ENCODE peak calls at places on chromosome 11, in eight cellular contexts. K is adipocyte, C is adrenal gland, M is endothelial cell of umbilical vein, H is left lung, S is mucosa of descending colon, Y is heart right ventricle, N is body of pancreas. A is an unnamed sample. For H3K4me1, the result is how much of the 10 kb centered on the place peaks cover.

GRCh38 chr11:69008774-69009440 is 4.1 kb downstream of the MRGPRF start:
- DNase-seq in K (peak), C (peak), M (peak), H (peak), S (peak), Y (peak), N (no peak), A (no peak)

GRCh38 chr11:115656041-115656440 is 151.8 kb upstream of the CADM1 start:
- DNase-seq in K (no peak), C (no peak), M (no peak), H (no peak), S (no peak), Y (no peak), N (no peak), A (no peak)

GRCh38 chr11:67006029-67006884 is 16.7 kb upstream of the SYT12 start:
- DNase-seq in K (no peak), C (no peak), M (no peak), H (no peak), S (no peak), Y (peak), N (no peak), A (peak)

GRCh38 chr11:57458410-57459111 is 1.8 kb upstream of the RTN4RL2 start:
- DNase-seq in K (peak), C (no peak), M (no peak), H (peak), S (peak), Y (peak), N (peak), A (peak)

GRCh38 chr11:119011476-119011875 is 6.7 kb downstream of the RPS25 start:
- DNase-seq in K (no peak), C (no peak), M (no peak), H (no peak), S (no peak), Y (no peak), N (no peak), A (no peak)

GRCh38 chr11:783581-784015 is 6.3 kb downstream of the CEND1 start:
- DNase-seq in K (peak), C (peak), M (peak), H (peak), S (peak), Y (peak), N (peak), A (no peak)

GRCh38 chr11:16001899-16002426 is 354.4 kb downstream of the SOX6 start:
- DNase-seq in K (peak), C (no peak), M (peak), H (no peak), S (peak), Y (no peak), N (no peak), A (peak)

GRCh38 chr11:68825603-68826002 is 16.1 kb downstream of the CPT1A start:
- DNase-seq in K (no peak), C (no peak), M (peak), H (peak), S (peak), Y (no peak), N (peak), A (peak)

GRCh38 chr11:78586452-78587046 is 11.9 kb upstream of the NARS2 start:
- DNase-seq in K (no peak), C (no peak), M (peak), H (no peak), S (no peak), Y (no peak), N (no peak), A (peak)

GRCh38 chr11:122784325-122785155 is 53.8 kb upstream of the CRTAM start:
- DNase-seq in K (peak), C (peak), M (peak), H (no peak), S (no peak), Y (no peak), N (no peak), A (no peak)

GRCh38 chr11:57568330-57568766 is 876 bp upstream of the UBE2L6 start:
- DNase-seq in K (peak), C (peak), M (peak), H (no peak), S (no peak), Y (peak), N (no peak), A (peak)

GRCh38 chr11:93905384-93905783 is 55.0 kb upstream of the VSTM5 start:
- DNase-seq in K (no peak), C (no peak), M (no peak), H (no peak), S (no peak), Y (no peak), N (no peak), A (no peak)

GRCh38 chr11:129331217-129331616 is 44.4 kb upstream of the BARX2 start:
- DNase-seq in K (no peak), C (no peak), M (no peak), H (no peak), S (peak), Y (no peak), N (peak), A (no peak)

GRCh38 chr11:1486054-1486825 is at the start of gene MOB2:
- DNase-seq in K (no peak), C (no peak), M (peak), H (peak), S (peak), Y (peak), N (peak), A (no peak)

GRCh38 chr11:1469287-1469910 is 17.2 kb downstream of the MOB2 start:
- DNase-seq in K (no peak), C (no peak), M (no peak), H (peak), S (no peak), Y (no peak), N (no peak), A (no peak)

GRCh38 chr11:74693531-74693930 is 37.7 kb downstream of the CHRDL2 start:
- DNase-seq in K (no peak), C (no peak), M (no peak), H (no peak), S (no peak), Y (no peak), N (no peak), A (no peak)

GRCh38 chr11:3153291-3153861 is 11.7 kb downstream of the OSBPL5 start:
- DNase-seq in K (peak), C (peak), M (no peak), H (peak), S (peak), Y (peak), N (no peak), A (no peak)

GRCh38 chr11:116224154-116224888 is 548.5 kb downstream of the BUD13 start:
- DNase-seq in K (peak), C (peak), M (peak), H (no peak), S (no peak), Y (no peak), N (peak), A (peak)

GRCh38 chr11:90532125-90532524 is 309.3 kb upstream of the CHORDC1 start:
- DNase-seq in K (no peak), C (no peak), M (no peak), H (no peak), S (no peak), Y (no peak), N (no peak), A (no peak)

GRCh38 chr11:132874638-132875037 is 657.7 kb downstream of the OPCML start:
- DNase-seq in K (peak), C (no peak), M (no peak), H (no peak), S (no peak), Y (no peak), N (no peak), A (no peak)

GRCh38 chr11:77136074-77136473 is 8.0 kb downstream of the MYO7A start:
- DNase-seq in K (peak), C (no peak), M (no peak), H (no peak), S (no peak), Y (no peak), N (no peak), A (no peak)

GRCh38 chr11:27213232-27213660 is 149.8 kb downstream of the CCDC34 start:
- DNase-seq in K (peak), C (no peak), M (peak), H (no peak), S (no peak), Y (no peak), N (no peak), A (peak)

GRCh38 chr11:110438017-110438416 is 8.3 kb downstream of the FDX1 start:
- DNase-seq in K (peak), C (no peak), M (no peak), H (no peak), S (no peak), Y (no peak), N (no peak), A (no peak)

GRCh38 chr11:69121621-69122336 is 34.0 kb upstream of the SMIM38 start:
- DNase-seq in K (no peak), C (no peak), M (no peak), H (no peak), S (peak), Y (no peak), N (no peak), A (no peak)

GRCh38 chr11:100356035-100356434 is 331.1 kb upstream of the ARHGAP42 start:
- DNase-seq in K (no peak), C (no peak), M (no peak), H (no peak), S (no peak), Y (no peak), N (no peak), A (no peak)

GRCh38 chr11:72233056-72233772 is 8.6 kb downstream of the INPPL1 start:
- DNase-seq in K (no peak), C (no peak), M (no peak), H (no peak), S (no peak), Y (no peak), N (no peak), A (no peak)

GRCh38 chr11:90250970-90251369 is 28.1 kb upstream of the CHORDC1 start:
- DNase-seq in K (no peak), C (no peak), M (peak), H (no peak), S (no peak), Y (no peak), N (no peak), A (no peak)

GRCh38 chr11:7520011-7520942 is 6.5 kb downstream of the PPFIBP2 start:
- DNase-seq in K (no peak), C (no peak), M (no peak), H (no peak), S (no peak), Y (no peak), N (no peak), A (no peak)

GRCh38 chr11:1434941-1435340 is 45.2 kb downstream of the BRSK2 start:
- DNase-seq in K (no peak), C (no peak), M (no peak), H (no peak), S (no peak), Y (no peak), N (no peak), A (no peak)

DNA sequence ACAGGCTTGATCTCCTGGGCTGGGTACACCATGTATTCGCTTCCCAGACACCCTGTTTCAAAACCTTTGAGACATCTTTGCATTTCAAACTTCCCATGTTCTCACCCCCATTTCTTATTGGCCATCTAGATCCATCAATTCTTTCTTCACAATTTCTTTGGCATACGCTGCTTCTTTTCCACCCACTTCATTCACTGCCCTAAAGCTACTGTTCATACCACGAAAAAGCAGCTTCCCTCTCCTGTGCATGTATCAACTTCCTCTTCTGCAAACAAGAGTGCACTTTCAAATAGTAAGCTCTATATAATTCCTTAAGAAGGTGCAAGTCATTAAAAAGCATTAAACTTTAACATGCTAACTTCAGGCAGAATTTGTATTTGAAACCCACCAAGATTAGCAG is 21.4 kb downstream of the UVRAG start:
- DNase-seq in K (no peak), C (no peak), M (no peak), H (no peak), S (no peak), Y (no peak), N (no peak), A (no peak)
- H3K4me1 ChIP-seq in K (under half), C (under half), M (under half), H (under half), S (under half), Y (under half), N (under half), A (under half)

GRCh38 chr11:96015911-96016565 is 92.1 kb upstream of the MTMR2 start:
- DNase-seq in K (no peak), C (no peak), M (no peak), H (no peak), S (no peak), Y (no peak), N (no peak), A (no peak)
- H3K4me1 ChIP-seq in K (under half), C (under half), M (under half), H (under half), S (under half), Y (under half), N (under half), A (under half)

GRCh38 chr11:73323464-73323863 is 15.4 kb downstream of the ARHGEF17 start:
- DNase-seq in K (peak), C (peak), M (peak), H (no peak), S (peak), Y (peak), N (no peak), A (peak)

GRCh38 chr11:73322986-73323306 is 14.9 kb downstream of the ARHGEF17 start:
- DNase-seq in K (no peak), C (no peak), M (no peak), H (no peak), S (no peak), Y (no peak), N (no peak), A (no peak)

GRCh38 chr11:73324665-73325035 is 16.6 kb downstream of the ARHGEF17 start:
- DNase-seq in K (no peak), C (no peak), M (no peak), H (no peak), S (no peak), Y (no peak), N (no peak), A (no peak)

GRCh38 chr11:73325036-73325981 is 17.2 kb downstream of the ARHGEF17 start:
- DNase-seq in K (peak), C (no peak), M (no peak), H (no peak), S (no peak), Y (peak), N (no peak), A (no peak)

GRCh38 chr11:73324116-73324515 is 16.0 kb downstream of the ARHGEF17 start:
- DNase-seq in K (no peak), C (no peak), M (no peak), H (no peak), S (no peak), Y (no peak), N (no peak), A (no peak)
- H3K4me1 ChIP-seq in K (half or more), C (under half), M (under half), H (half or more), S (under half), Y (half or more), N (under half), A (under half)

GRCh38 chr11:130425156-130425555 is 3.3 kb downstream of the ADAMTS8 start:
- DNase-seq in K (no peak), C (no peak), M (no peak), H (no peak), S (no peak), Y (no peak), N (no peak), A (no peak)
- H3K4me1 ChIP-seq in K (under half), C (under half), M (under half), H (under half), S (under half), Y (under half), N (under half), A (under half)

DNA sequence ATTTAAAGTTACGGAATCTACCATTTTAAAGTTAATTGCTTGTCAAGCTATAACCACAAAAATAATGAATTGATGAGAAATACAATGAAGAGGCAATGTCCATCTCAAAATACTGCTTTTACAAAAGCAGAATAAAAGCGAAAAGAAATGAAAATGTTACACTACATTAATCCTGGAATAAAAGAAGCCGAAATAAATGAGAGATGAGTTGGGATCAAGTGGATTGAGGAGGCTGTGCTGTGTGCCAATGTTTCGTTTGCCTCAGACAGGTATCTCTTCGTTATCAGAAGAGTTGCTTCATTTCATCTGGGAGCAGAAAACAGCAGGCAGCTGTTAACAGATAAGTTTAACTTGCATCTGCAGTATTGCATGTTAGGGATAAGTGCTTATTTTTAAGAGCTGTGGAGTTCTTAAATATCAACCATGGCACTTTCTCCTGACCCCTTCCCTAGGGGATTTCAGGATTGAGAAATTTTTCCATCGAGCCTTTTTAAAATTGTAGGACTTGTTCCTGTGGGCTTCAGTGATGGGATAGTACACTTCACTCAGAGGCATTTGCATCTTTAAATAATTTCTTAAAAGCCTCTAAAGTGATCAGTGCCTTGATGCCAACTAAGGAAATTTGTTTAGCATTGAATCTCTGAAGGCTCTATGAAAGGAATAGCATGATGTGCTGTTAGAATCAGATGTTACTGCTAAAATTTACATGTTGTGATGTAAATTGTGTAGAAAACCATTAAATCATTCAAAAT is 4.2 kb downstream of the MALAT1 start:
- DNase-seq in K (peak), C (no peak), M (peak), H (no peak), S (peak), Y (no peak), N (no peak), A (no peak)
- H3K4me1 ChIP-seq in K (under half), C (under half), M (under half), H (under half), S (under half), Y (under half), N (under half), A (under half)

GRCh38 chr11:12224537-12224893 is 114.1 kb downstream of the MICAL2 start:
- DNase-seq in K (peak), C (peak), M (peak), H (peak), S (peak), Y (peak), N (peak), A (no peak)
- H3K4me1 ChIP-seq in K (under half), C (under half), M (under half), H (half or more), S (under half), Y (under half), N (under half), A (under half)